ENCODE peak calls at places on chromosome 7, in ten cellular contexts. W is iris pigment epithelial cell; A is hypothalamus; O is epithelial cell of esophagus; T is GM23338; L is stimulated activated CD4-positive, alpha-beta T cell treated with anti-CD3 and anti-CD28 coated beads, Interleukin-2, amount 100 ng/mL, for 48 hours; P is HL-60; D is iPS-NIHi11; I is HT-29; U is psoas muscle. N is an unnamed sample.

GRCh38 chr7:101159696-101160674 is 5.4 kb downstream of the VGF start:
- DNase-seq in W (peak), I (no peak), T (no peak), U (no peak), D (no peak), O (peak), P (no peak), A (no peak), L (no peak), N (peak)

GRCh38 chr7:80403686-80404241 is 108.1 kb downstream of the GNAT3 start:
- DNase-seq in U (no peak), I (no peak), T (no peak), D (no peak), P (no peak), O (no peak), L (no peak), W (peak), A (no peak), N (no peak)

GRCh38 chr7:25069900-25070443 is 55.1 kb downstream of the CYCS start:
- DNase-seq in D (peak), T (peak), I (peak), L (peak), A (no peak), U (peak), W (peak), P (peak), O (peak), N (peak)

GRCh38 chr7:112422842-112423496 is 27.3 kb upstream of the IFRD1 start:
- DNase-seq in P (peak), O (peak), T (peak), I (peak), W (peak), U (peak), L (no peak), A (peak), D (peak), N (no peak)

GRCh38 chr7:100435401-100436304 is 644 bp downstream of the PPP1R35 start:
- DNase-seq in A (no peak), D (peak), P (no peak), L (peak), O (peak), T (peak), I (peak), U (peak), W (peak), N (no peak)

GRCh38 chr7:103148131-103148993 is 537 bp downstream of the NAPEPLD start:
- DNase-seq in O (peak), I (peak), P (no peak), A (no peak), D (no peak), L (no peak), W (no peak), T (no peak), U (no peak), N (no peak)

GRCh38 chr7:33821970-33822369 is 83.4 kb upstream of the BMPER start:
- DNase-seq in T (no peak), L (no peak), D (no peak), U (no peak), O (peak), A (no peak), W (no peak), I (no peak), P (no peak), N (no peak)

GRCh38 chr7:123190109-123190831 is 9.5 kb downstream of the SLC13A1 start:
- DNase-seq in I (no peak), O (no peak), P (no peak), U (no peak), T (no peak), W (peak), L (no peak), A (no peak), D (no peak), N (no peak)

GRCh38 chr7:131370523-131370968 is 42.9 kb downstream of the MKLN1 start:
- DNase-seq in I (no peak), W (peak), A (no peak), U (no peak), T (peak), P (no peak), L (no peak), D (peak), O (peak), N (no peak)

GRCh38 chr7:131357282-131357880 is 29.7 kb downstream of the MKLN1 start:
- DNase-seq in I (no peak), U (no peak), D (no peak), L (no peak), O (no peak), P (no peak), T (no peak), W (peak), A (no peak), N (no peak)

GRCh38 chr7:40015790-40016296 is 65.8 kb downstream of the CDK13 start:
- DNase-seq in L (no peak), P (peak), T (no peak), A (no peak), U (no peak), I (peak), O (peak), W (peak), D (no peak), N (peak)

GRCh38 chr7:6022671-6023070 is 8.5 kb upstream of the ANKRD61 start:
- DNase-seq in W (no peak), I (no peak), L (no peak), P (no peak), A (no peak), U (no peak), T (no peak), O (no peak), D (no peak), N (no peak)

GRCh38 chr7:82012453-82012852 is 242.6 kb upstream of the HGF start:
- DNase-seq in U (no peak), O (no peak), A (no peak), D (no peak), T (no peak), L (no peak), W (peak), P (no peak), I (no peak), N (no peak)

GRCh38 chr7:117010375-117011133 is 57.3 kb downstream of the ST7 start:
- DNase-seq in I (no peak), L (no peak), T (no peak), W (peak), D (no peak), U (no peak), P (no peak), O (peak), A (no peak), N (no peak)

GRCh38 chr7:27196287-27196739 is 3.6 kb downstream of the HOXA13 start:
- DNase-seq in D (peak), I (peak), A (peak), W (peak), O (peak), T (peak), U (peak), L (peak), P (peak), N (peak)

GRCh38 chr7:121163699-121164098 is 165.1 kb upstream of the WNT16 start:
- DNase-seq in T (no peak), A (no peak), U (no peak), D (no peak), I (no peak), L (no peak), W (no peak), P (no peak), O (no peak), N (no peak)

GRCh38 chr7:72217151-72217550 is 195.0 kb downstream of the CALN1 start:
- DNase-seq in D (no peak), U (no peak), L (no peak), A (no peak), T (no peak), O (peak), P (no peak), W (no peak), I (no peak), N (no peak)

GRCh38 chr7:39355664-39356063 is 210.5 kb upstream of the YAE1 start:
- DNase-seq in O (no peak), A (no peak), L (no peak), D (no peak), I (no peak), U (no peak), P (no peak), T (no peak), W (no peak), N (no peak)

N was measured in amygdala.